ENCODE peak calls at places on chromosomes 5 and 9, in five cellular contexts. U is BE2C, K is thoracic aorta, P is fibroblast of lung, X is vagina. O is an unnamed sample. For H3K4me1, the result is how much of the 10 kb centered on the place peaks cover.

GRCh38 chr9:131013771-131014676 is 5.0 kb downstream of the LAMC3 start:
- DNase-seq in P (no peak), U (no peak), K (no peak), X (no peak), O (no peak)

GRCh38 chr9:73216016-73216415 is 64.4 kb downstream of the ANXA1 start:
- DNase-seq in X (no peak), K (no peak), U (no peak), P (no peak), O (no peak)

GRCh38 chr5:154479160-154479943 is 1.3 kb upstream of the HAND1 start:
- DNase-seq in K (no peak), X (no peak), U (no peak), P (no peak), O (no peak)

GRCh38 chr9:114364528-114365041 is 23.2 kb downstream of the AKNA start:
- DNase-seq in P (peak), X (no peak), U (no peak), K (no peak), O (no peak)

GRCh38 chr5:3310551-3311340 is 284.9 kb upstream of the IRX1 start:
- DNase-seq in U (no peak), P (peak), X (no peak), K (no peak), O (no peak)

GRCh38 chr5:40027395-40027794 is 602.6 kb upstream of the DAB2 start:
- DNase-seq in X (no peak), P (no peak), K (no peak), U (no peak), O (no peak)

GRCh38 chr5:78467744-78468357 is 107.4 kb downstream of the SCAMP1 start:
- DNase-seq in X (no peak), U (no peak), K (no peak), P (peak), O (no peak)

GRCh38 chr5:103891151-103891550 is 328.6 kb upstream of the NUDT12 start:
- DNase-seq in P (peak), U (no peak), X (no peak), K (no peak), O (no peak)

GRCh38 chr5:82387041-82387818 is 109.1 kb upstream of the RPS23 start:
- DNase-seq in X (no peak), P (peak), K (no peak), U (peak), O (no peak)

GRCh38 chr9:95627802-95628201 is 111.0 kb upstream of the PTCH1 start:
- DNase-seq in U (no peak), K (no peak), P (peak), X (no peak), O (no peak)

GRCh38 chr5:176658007-176658599 is 10.8 kb downstream of the TSPAN17 start:
- DNase-seq in K (no peak), U (peak), P (peak), X (no peak), O (peak)

GRCh38 chr9:92631452-92632211 is 38.3 kb downstream of the IPPK start:
- DNase-seq in X (no peak), P (peak), K (no peak), U (no peak), O (no peak)

GRCh38 chr5:23132231-23132630 is 279.1 kb upstream of the CDH12 start:
- DNase-seq in P (no peak), X (no peak), U (no peak), K (no peak), O (no peak)

GRCh38 chr5:72268260-72268659 is 51.8 kb downstream of the MRPS27 start:
- DNase-seq in P (no peak), K (no peak), X (no peak), U (no peak), O (no peak)

GRCh38 chr5:180138214-180138975 is 66.8 kb upstream of the RNF130 start:
- DNase-seq in P (no peak), K (no peak), X (no peak), U (no peak), O (no peak)

GRCh38 chr5:175686396-175686795 is 28.5 kb downstream of the HRH2 start:
- DNase-seq in U (no peak), K (no peak), X (no peak), P (no peak), O (no peak)

GRCh38 chr9:85876628-85877027 is 64.3 kb upstream of the NAA35 start:
- DNase-seq in X (no peak), K (no peak), P (no peak), U (no peak), O (no peak)

GRCh38 chr5:96070625-96071246 is 109.1 kb upstream of the ELL2 start:
- DNase-seq in P (no peak), X (no peak), K (no peak), U (no peak), O (no peak)

GRCh38 chr5:74589204-74590056 is 51.1 kb downstream of the ENC1 start:
- DNase-seq in P (no peak), U (no peak), X (no peak), K (no peak), O (no peak)

GRCh38 chr9:112247090-112247489 is 72.0 kb upstream of the SUSD1 start:
- DNase-seq in X (no peak), U (no peak), P (no peak), K (no peak), O (no peak)

GRCh38 chr9:124328285-124328684 is 70.5 kb downstream of the NEK6 start:
- DNase-seq in K (no peak), X (no peak), P (no peak), U (no peak), O (no peak)

GRCh38 chr9:126028746-126029145 is 281.6 kb downstream of the PBX3 start:
- DNase-seq in X (no peak), K (no peak), P (no peak), U (no peak), O (no peak)

GRCh38 chr9:22255337-22255736 is 191.3 kb upstream of the DMRTA1 start:
- DNase-seq in P (no peak), X (no peak), U (no peak), K (no peak), O (no peak)

DNA sequence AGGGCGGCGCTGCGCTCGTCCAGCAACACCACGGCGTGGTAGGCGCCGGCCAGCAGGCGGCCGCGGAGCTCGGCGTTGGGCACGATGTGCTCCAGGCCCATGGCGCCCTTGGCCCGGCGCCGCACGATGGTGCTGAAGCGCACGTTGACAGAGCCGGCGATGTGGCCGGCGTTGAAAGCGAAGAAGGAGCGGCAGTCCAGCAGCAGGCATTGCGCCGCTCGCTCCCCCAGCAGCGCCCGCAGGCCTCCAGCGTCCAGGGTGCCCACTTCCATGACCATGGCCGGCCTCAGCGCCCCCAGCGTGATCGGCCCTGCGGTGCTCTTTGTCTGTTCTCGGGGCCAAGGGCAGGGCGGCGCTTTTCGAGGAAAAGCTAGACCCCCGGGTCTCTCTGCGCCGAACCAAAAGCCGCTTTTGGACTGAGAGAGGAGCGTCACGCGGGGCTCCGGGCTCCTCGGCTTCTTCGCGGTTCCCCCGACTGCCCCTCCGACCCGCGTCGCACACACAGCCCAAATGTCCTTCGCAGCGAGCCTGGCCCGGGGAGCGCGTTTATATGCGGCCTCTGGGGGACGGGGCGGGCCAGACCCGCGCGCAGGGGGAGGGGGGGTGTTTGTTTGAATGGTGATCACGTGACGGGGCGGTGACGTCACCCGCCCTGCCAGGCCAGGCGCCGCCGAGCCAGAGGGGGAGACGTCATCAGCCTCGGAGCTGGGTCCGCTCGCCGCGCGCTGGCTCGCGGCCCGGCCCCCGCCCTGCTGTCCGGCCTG is at the start of gene DUSP1:
- DNase-seq in U (peak), K (peak), X (no peak), P (peak), O (peak)
- H3K4me1 ChIP-seq in U (under half), K (under half), X (half or more), P (under half), O (under half)

DNA sequence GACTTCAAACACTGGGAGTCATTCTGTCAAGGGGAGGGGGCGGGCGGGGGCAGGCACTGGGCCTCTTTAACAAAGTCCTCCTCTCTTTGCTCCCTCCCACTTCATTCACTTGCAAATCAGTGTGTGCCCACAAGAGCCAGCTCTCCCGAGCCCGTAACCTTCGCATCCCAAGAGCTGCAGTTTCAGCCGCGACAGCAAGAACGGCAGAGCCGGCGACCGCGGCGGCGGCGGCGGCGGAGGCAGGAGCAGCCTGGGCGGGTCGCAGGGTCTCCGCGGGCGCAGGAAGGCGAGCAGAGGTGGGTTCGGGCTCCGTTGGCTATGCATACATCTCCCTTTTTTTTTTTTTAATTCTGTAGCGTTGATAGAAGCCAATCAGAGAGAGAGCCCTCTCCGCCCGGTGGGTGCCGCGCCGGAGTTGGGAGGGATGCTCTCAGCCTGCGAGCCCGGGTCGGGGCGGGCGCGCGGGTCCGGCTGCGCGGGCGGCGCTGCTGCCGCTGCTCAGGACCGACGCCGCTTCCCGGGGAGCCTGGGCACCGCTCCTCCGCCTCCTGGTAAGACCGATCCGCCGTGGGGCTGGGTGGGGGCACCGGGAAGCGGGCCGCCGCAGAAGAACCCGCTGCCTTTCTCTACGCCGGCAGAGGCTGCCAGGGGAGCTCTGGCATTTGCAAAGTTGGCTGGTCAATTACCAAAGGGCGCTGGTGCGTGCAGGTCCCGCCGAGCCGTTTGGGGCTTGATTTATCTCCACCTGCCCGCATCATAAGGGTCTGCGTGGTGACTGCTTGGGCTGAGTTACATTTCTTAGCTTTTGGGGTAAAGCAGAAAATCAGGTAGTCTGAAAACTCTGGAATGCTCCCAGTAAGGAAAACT is at the start of gene CDH6:
- DNase-seq in U (peak), X (no peak), K (no peak), P (peak), O (peak)
- H3K4me3 ChIP-seq in U (peak), X (peak), K (peak), P (peak), O (peak)

GRCh38 chr5:58188287-58188651 is 271.6 kb downstream of the PLK2 start:
- DNase-seq in P (peak), U (no peak), X (no peak), K (no peak), O (no peak)
- H3K4me1 ChIP-seq in P (under half), U (under half), X (under half), K (under half), O (under half)

GRCh38 chr9:129387822-129388221 is 209.8 kb upstream of the IER5L start:
- DNase-seq in U (no peak), K (no peak), P (no peak), X (no peak), O (no peak)
- H3K4me3 ChIP-seq in U (no peak), K (no peak), P (no peak), X (no peak), O (no peak)

GRCh38 chr5:172904643-172905345 is 54.4 kb upstream of the RPL26L1 start:
- DNase-seq in U (peak), P (peak), X (no peak), K (peak), O (peak)
- H3K4me1 ChIP-seq in U (under half), P (under half), X (half or more), K (half or more), O (half or more)

DNA sequence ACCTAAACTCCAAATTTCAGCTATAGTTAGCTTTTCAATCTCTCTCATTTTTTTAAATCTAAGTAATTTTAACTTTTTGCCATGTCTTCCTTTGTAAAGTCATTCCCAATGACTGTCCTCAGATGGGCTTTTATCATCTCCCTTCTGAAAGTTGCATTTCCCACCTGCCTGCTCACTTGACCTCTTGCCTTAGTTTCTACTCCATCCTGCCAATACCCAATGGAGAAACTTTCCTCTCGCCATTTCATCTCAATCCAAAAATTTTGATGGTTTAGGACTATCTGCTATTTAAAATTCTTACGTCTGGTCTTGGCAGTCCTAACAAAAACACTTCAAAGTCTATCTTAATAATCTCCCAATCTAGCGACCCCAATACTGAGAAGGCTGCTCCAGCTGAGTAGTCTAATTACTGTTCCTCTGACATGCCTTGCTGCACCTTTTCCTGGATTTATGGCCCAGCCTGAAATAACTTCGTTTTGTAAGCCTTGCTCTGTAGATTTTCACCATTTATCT is 231.3 kb downstream of the PRR16 start:
- DNase-seq in K (no peak), U (no peak), P (no peak), X (no peak), O (no peak)
- H3K4me3 ChIP-seq in K (no peak), U (no peak), P (no peak), X (no peak), O (no peak)

O was measured in tibial artery.